ENCODE peak calls at places on chromosomes 13 and 19, in eight cellular contexts. H is left cardiac atrium; G is foreskin fibroblast; I is globus pallidus; T is heart right ventricle; A is T1000; Z is anterior cingulate cortex; N is stimulated activated CD4-positive, alpha-beta T cell treated with anti-CD3 and anti-CD28 coated beads, Interleukin-12 subunit alpha, Interleukin-12 subunit beta, amount 100 ng/mL, for 4 hours. L is an unnamed sample.

GRCh38 chr13:24922390-24923304 is 158.7 kb downstream of the RNF17 start:
- DNase-seq in Z (peak), H (peak), I (peak), T (peak), A (peak), G (peak), N (peak), L (peak)

GRCh38 chr13:39557285-39557955 is 45.6 kb downstream of the LHFPL6 start:
- DNase-seq in N (no peak), T (no peak), G (no peak), Z (no peak), A (no peak), H (no peak), I (no peak), L (no peak)

GRCh38 chr19:3129112-3129511 is 6.7 kb upstream of the GNA15 start:
- DNase-seq in H (no peak), N (no peak), T (no peak), G (peak), A (no peak), I (no peak), Z (no peak), L (peak)

GRCh38 chr19:32464279-32464678 is 58.7 kb downstream of the DPY19L3 start:
- DNase-seq in T (no peak), A (no peak), G (no peak), I (no peak), Z (no peak), H (no peak), N (no peak), L (peak)

GRCh38 chr13:48590141-48590863 is 57.4 kb upstream of the RCBTB2 start:
- DNase-seq in N (no peak), I (no peak), G (no peak), T (no peak), H (no peak), A (no peak), Z (no peak), L (no peak)

GRCh38 chr13:35157143-35157755 is 215.2 kb downstream of the NBEA start:
- DNase-seq in H (no peak), I (peak), T (no peak), G (peak), Z (no peak), N (no peak), A (no peak), L (peak)

GRCh38 chr19:54100560-54100959 is at the start of gene OSCAR:
- DNase-seq in T (no peak), I (peak), A (no peak), Z (no peak), G (no peak), H (no peak), N (no peak), L (no peak)

GRCh38 chr13:105213512-105213911 is 1322.0 kb downstream of the EFNB2 start:
- DNase-seq in I (no peak), A (no peak), G (no peak), H (no peak), T (no peak), N (no peak), Z (no peak), L (no peak)

GRCh38 chr19:1609680-1610474 is 4.6 kb upstream of the UQCR11 start:
- DNase-seq in A (no peak), G (no peak), Z (no peak), H (no peak), N (no peak), I (no peak), T (no peak), L (no peak)

GRCh38 chr19:45046355-45046754 is 7.5 kb downstream of the CLASRP start:
- DNase-seq in T (no peak), G (no peak), Z (no peak), A (no peak), I (no peak), N (no peak), H (no peak), L (no peak)

GRCh38 chr13:50892162-50892944 is 17.2 kb upstream of the RNASEH2B start:
- DNase-seq in N (no peak), T (no peak), G (no peak), H (no peak), I (no peak), A (no peak), Z (no peak), L (no peak)

GRCh38 chr13:90902255-90902654 is 445.2 kb upstream of the MIR17HG start:
- DNase-seq in G (no peak), N (no peak), Z (no peak), A (no peak), T (no peak), H (no peak), I (no peak), L (no peak)

GRCh38 chr19:34676697-34677385 is at the start of gene SCGB2B2:
- DNase-seq in T (no peak), Z (peak), N (no peak), H (peak), G (peak), A (no peak), I (no peak), L (peak)

GRCh38 chr13:73325351-73326214 is 266.8 kb downstream of the KLF5 start:
- DNase-seq in G (no peak), A (no peak), T (no peak), I (no peak), Z (no peak), N (no peak), H (no peak), L (no peak)

GRCh38 chr19:13689050-13689449 is 75.3 kb upstream of the MRI1 start:
- DNase-seq in I (no peak), Z (no peak), A (no peak), N (no peak), G (peak), H (no peak), T (no peak), L (peak)

GRCh38 chr19:7004313-7004931 is 16.8 kb downstream of the MBD3L2B start:
- DNase-seq in N (no peak), Z (no peak), A (no peak), I (no peak), G (peak), T (no peak), H (no peak), L (peak)

GRCh38 chr13:33480561-33480960 is 195.0 kb upstream of the STARD13 start:
- DNase-seq in N (no peak), I (no peak), A (no peak), T (no peak), Z (no peak), H (no peak), G (no peak), L (no peak)

GRCh38 chr19:1856698-1857603 is 6.4 kb downstream of the KLF16 start:
- DNase-seq in H (peak), G (peak), I (no peak), A (peak), T (peak), Z (no peak), N (peak), L (no peak)

GRCh38 chr13:52395704-52396103 is 10.3 kb downstream of the THSD1 start:
- DNase-seq in T (no peak), G (no peak), N (no peak), I (no peak), H (no peak), Z (no peak), A (no peak), L (no peak)

GRCh38 chr19:48975947-48976847 is 11.1 kb downstream of the FTL start:
- DNase-seq in Z (no peak), I (no peak), N (no peak), H (no peak), A (no peak), G (no peak), T (no peak), L (peak)

GRCh38 chr13:33218020-33218419 is 67.5 kb downstream of the STARD13 start:
- DNase-seq in H (no peak), Z (no peak), N (no peak), G (peak), I (no peak), A (no peak), T (no peak), L (no peak)

GRCh38 chr19:50565984-50566903 is 2.0 kb downstream of the LRRC4B start:
- DNase-seq in I (peak), H (no peak), A (no peak), T (no peak), G (no peak), N (peak), Z (peak), L (peak)

L was measured in A673.